ENCODE peak calls at places on chromosomes 5 and 9, in four cellular contexts. B is Calu3, U is AG04450, G is AG10803. V is an unnamed sample.

GRCh38 chr5:133967715-133968056 is 739 bp downstream of the C5orf15 start:
- DNase-seq in B (peak), G (peak), U (no peak), V (no peak)

GRCh38 chr9:33817327-33818166 is 587 bp downstream of the UBE2R2 start:
- DNase-seq in B (peak), U (no peak), G (peak), V (no peak)

GRCh38 chr5:74762599-74762998 is 4.3 kb downstream of the GFM2 start:
- DNase-seq in U (peak), G (peak), B (peak), V (no peak)

GRCh38 chr5:114018178-114018577 is 343.7 kb upstream of the KCNN2 start:
- DNase-seq in B (no peak), G (no peak), U (no peak), V (no peak)

GRCh38 chr9:84804948-84805694 is 135.6 kb downstream of the NTRK2 start:
- DNase-seq in G (no peak), B (no peak), U (no peak), V (no peak)

GRCh38 chr9:109968702-109969450 is 188.9 kb downstream of the PALM2AKAP2 start:
- DNase-seq in B (no peak), G (peak), U (no peak), V (no peak)

GRCh38 chr9:18705763-18706372 is 231.9 kb downstream of the ADAMTSL1 start:
- DNase-seq in U (no peak), B (no peak), G (no peak), V (no peak)

GRCh38 chr9:93673844-93674334 is 97.5 kb downstream of the PHF2 start:
- DNase-seq in G (no peak), U (no peak), B (no peak), V (peak)

GRCh38 chr9:12748016-12748415 is 26.8 kb upstream of the LURAP1L start:
- DNase-seq in B (no peak), U (no peak), G (peak), V (no peak)

GRCh38 chr5:178651046-178651810 is 24.4 kb upstream of the CLK4 start:
- DNase-seq in B (no peak), U (no peak), G (peak), V (no peak)

GRCh38 chr9:16180091-16180490 is 627.2 kb downstream of the CCDC171 start:
- DNase-seq in G (no peak), U (no peak), B (no peak), V (no peak)

GRCh38 chr9:16179566-16179965 is 626.7 kb downstream of the CCDC171 start:
- DNase-seq in B (no peak), U (no peak), G (no peak), V (no peak)

GRCh38 chr9:16171851-16172250 is 619.0 kb downstream of the CCDC171 start:
- DNase-seq in U (no peak), B (no peak), G (no peak), V (no peak)

GRCh38 chr9:16178294-16178693 is 625.5 kb downstream of the CCDC171 start:
- DNase-seq in U (no peak), B (no peak), G (no peak), V (no peak)

DNA sequence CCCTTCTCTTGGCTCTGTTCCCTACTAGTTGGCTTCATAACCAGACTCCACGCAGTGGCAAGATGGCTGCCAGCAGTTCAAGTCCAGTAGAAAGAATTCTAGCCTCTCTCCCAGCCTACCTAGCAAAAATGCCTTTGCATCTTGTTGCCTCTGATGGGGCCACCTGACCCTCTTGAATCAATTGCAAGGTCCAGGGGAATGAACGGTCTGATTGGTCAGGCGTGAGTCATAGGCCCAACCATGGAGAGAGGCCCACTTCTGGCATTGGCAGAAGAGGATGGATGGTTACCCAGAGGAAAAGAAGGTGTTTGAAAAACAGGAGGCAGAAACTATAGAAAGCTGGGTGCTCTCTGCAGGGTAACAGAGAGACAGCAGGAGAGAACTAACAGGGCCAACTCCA is 622.6 kb downstream of the CCDC171 start:
- DNase-seq in B (no peak), G (no peak), U (no peak), V (no peak)
- TF ChIP-seq CTCF in B (no peak), G (no peak), U (no peak), V (no peak)

DNA sequence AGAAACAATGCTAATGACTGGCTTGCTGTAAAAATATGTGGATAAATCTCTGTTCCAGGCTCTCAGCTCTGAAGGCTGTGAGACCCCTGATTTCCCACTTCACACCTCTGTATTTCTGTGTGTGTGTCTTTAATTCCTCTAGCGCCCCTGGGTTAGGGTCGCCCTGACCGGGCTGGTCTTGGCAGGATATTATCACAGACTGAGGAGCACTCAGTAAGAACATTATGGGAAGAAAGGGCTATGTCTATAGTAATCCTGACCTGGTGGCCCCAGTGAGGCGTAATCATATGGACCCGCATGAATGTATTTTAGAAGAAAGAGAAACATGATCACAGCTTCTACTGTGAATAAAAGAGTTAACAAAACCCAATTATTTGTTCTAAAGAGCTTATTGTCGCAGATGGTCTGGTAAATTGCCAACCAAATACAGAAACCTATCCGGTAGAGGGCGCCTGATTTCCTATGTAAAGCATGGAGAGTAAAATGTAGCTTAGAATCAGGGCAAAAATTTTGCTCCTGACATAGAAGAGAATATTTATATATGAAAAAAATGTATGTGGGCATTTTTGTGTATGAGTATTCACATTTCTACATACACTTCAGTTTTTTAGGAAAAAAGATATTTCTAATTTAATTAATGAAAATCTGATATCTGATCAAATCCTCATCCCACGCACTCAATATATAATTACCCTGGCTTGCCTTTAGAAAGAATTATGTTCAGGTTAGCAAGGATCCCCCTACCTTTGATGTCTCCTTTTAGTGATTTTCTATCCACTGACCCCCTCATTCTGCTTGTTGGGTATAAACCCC is 5.8 kb upstream of the IFNA1 start:
- DNase-seq in U (peak), G (peak), B (peak), V (no peak)
- TF ChIP-seq CTCF in U (peak), G (peak), B (peak), V (no peak)

GRCh38 chr5:78642701-78643100 is 5.9 kb downstream of the LHFPL2 start:
- DNase-seq in B (no peak), G (no peak), U (no peak), V (no peak)
- TF ChIP-seq CTCF in B (no peak), G (no peak), U (no peak), V (no peak)

GRCh38 chr5:132274050-132274869 is 16.8 kb downstream of the PDLIM4 start:
- DNase-seq in G (no peak), U (no peak), B (no peak), V (no peak)
- TF ChIP-seq CTCF in G (no peak), U (no peak), B (no peak), V (no peak)

DNA sequence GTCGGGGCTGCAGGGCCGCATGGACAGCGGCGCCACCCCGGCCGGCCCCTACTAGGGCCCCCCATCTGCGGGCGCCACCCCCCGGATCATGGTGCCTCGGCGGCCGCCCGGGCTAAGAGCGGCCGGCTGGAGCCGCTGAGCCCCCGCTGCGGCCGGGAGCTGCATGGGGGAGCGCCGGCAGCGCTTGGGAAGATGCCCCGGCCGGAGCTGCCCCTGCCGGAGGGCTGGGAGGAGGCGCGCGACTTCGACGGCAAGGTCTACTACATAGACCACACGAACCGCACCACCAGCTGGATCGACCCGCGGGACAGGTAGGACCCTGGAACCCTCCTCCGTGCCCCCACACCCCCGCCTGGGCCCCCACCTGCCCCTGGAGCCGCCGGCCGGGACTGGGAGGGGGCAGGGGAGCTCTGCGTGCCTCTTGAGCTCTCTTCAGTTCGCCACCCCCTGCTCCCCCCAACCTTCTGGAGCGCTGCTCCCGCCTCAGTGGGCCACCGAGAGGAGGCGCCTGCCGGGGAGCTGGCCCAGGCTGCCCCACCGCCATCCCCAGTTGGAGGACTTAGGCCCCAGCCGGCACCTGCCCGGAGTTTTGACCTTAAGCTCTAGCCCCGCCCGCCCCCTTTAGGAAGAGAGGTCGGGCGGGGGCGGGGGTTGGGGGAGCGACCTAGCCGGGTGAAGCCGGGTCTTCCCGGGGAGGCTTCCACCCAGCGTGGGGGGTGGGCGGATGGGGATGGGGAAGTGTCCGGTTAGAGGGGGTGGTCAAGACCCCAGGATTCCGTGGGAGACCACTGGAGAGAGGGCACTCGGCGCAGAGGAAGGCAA is 727 bp downstream of the WWC1 start:
- DNase-seq in G (no peak), B (peak), U (no peak), V (no peak)
- TF ChIP-seq CTCF in G (peak), B (peak), U (peak), V (no peak)